ENCODE peak calls at places on chromosomes 4 and X, in four cellular contexts. H is vagina, W is IMR-90, B is lung. A is an unnamed sample. For H3K4me1, the result is how much of the 10 kb centered on the place peaks cover.

GRCh38 chr4:73891739-73892405 is 22.7 kb downstream of the CXCL1 start:
- DNase-seq in H (no peak), W (peak), B (no peak), A (no peak)

GRCh38 chrX:16436348-16437188 is 213.4 kb upstream of the S100G start:
- DNase-seq in H (no peak), W (peak), B (peak), A (peak)

GRCh38 chr4:850323-850945 is 24.5 kb upstream of the CPLX1 start:
- DNase-seq in H (no peak), W (no peak), B (no peak), A (no peak)

GRCh38 chr4:42412251-42412650 is 15.0 kb downstream of the SHISA3 start:
- DNase-seq in H (no peak), W (peak), B (no peak), A (no peak)

GRCh38 chr4:156193800-156194199 is 240.1 kb upstream of the CTSO start:
- DNase-seq in H (no peak), W (peak), B (no peak), A (no peak)

GRCh38 chr4:48258845-48259397 is 10.7 kb downstream of the TEC start:
- DNase-seq in H (no peak), W (no peak), B (no peak), A (no peak)

GRCh38 chr4:153619811-153620210 is 64.3 kb upstream of the TLR2 start:
- DNase-seq in H (no peak), W (no peak), B (no peak), A (no peak)

GRCh38 chr4:124121511-124121934 is 591.0 kb downstream of the ANKRD50 start:
- DNase-seq in H (no peak), W (peak), B (no peak), A (no peak)

GRCh38 chrX:63686878-63687714 is 97.9 kb downstream of the ARHGEF9 start:
- DNase-seq in H (no peak), W (peak), B (no peak), A (no peak)

GRCh38 chr4:162661913-162662312 is 498.1 kb upstream of the FSTL5 start:
- DNase-seq in H (no peak), W (no peak), B (no peak), A (no peak)

GRCh38 chr4:71593306-71593705 is 190.6 kb downstream of the GC start:
- DNase-seq in H (no peak), W (no peak), B (no peak), A (no peak)

GRCh38 chr4:111136438-111136837 is 513.6 kb upstream of the PITX2 start:
- DNase-seq in H (no peak), W (peak), B (no peak), A (no peak)

GRCh38 chr4:167578906-167579305 is 344.6 kb upstream of the SPOCK3 start:
- DNase-seq in H (no peak), W (no peak), B (no peak), A (no peak)

GRCh38 chr4:7389101-7389701 is 45.5 kb downstream of the PSAPL1 start:
- DNase-seq in H (no peak), W (no peak), B (no peak), A (no peak)

GRCh38 chr4:3302786-3303444 is 10.1 kb downstream of the RGS12 start:
- DNase-seq in H (no peak), W (no peak), B (no peak), A (no peak)

GRCh38 chr4:90159193-90159592 is 32.0 kb downstream of the CCSER1 start:
- DNase-seq in H (no peak), W (no peak), B (no peak), A (no peak)

GRCh38 chrX:81120936-81121351 is 80.8 kb downstream of the HMGN5 start:
- DNase-seq in H (no peak), W (peak), B (peak), A (peak)

GRCh38 chrX:153499258-153499657 is 4.5 kb downstream of the BGN start:
- DNase-seq in H (no peak), W (no peak), B (no peak), A (no peak)

GRCh38 chr4:151887151-151887815 is 126.5 kb upstream of the GATB start:
- DNase-seq in H (no peak), W (no peak), B (no peak), A (no peak)

GRCh38 chr4:151882072-151882803 is 121.4 kb upstream of the GATB start:
- DNase-seq in H (no peak), W (no peak), B (no peak), A (no peak)

GRCh38 chr4:151888367-151888866 is 127.6 kb upstream of the GATB start:
- DNase-seq in H (no peak), W (no peak), B (no peak), A (no peak)

GRCh38 chr4:151887816-151888180 is 127.0 kb upstream of the GATB start:
- DNase-seq in H (no peak), W (no peak), B (no peak), A (no peak)

DNA sequence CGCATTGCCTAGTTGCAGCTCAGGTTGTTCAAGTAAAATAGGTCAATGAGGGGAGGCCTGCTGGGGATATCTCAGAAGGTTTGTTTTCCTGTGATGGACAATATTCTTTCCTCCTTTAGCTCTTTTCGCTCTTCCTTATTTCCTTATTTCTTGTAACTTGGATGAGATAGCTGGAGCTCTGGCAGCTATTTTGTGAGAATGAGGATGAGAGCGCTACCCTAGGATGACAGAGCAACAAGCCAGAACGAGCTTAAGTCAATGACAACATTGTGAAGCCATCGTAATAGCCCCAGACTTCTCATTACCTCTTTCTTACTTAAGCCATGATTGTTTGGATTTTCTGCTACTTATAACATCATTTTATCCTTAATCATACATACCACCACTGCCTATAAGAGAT is 124.3 kb upstream of the GATB start:
- DNase-seq in H (no peak), W (no peak), B (no peak), A (no peak)
- H3K4me1 ChIP-seq in H (under half), W (under half), B (under half), A (under half)

GRCh38 chrX:41457618-41458192 is 10.6 kb downstream of the NYX start:
- DNase-seq in H (no peak), W (no peak), B (no peak), A (no peak)
- TF ChIP-seq CTCF in H (no peak), W (peak), B (no peak), A (peak)

DNA sequence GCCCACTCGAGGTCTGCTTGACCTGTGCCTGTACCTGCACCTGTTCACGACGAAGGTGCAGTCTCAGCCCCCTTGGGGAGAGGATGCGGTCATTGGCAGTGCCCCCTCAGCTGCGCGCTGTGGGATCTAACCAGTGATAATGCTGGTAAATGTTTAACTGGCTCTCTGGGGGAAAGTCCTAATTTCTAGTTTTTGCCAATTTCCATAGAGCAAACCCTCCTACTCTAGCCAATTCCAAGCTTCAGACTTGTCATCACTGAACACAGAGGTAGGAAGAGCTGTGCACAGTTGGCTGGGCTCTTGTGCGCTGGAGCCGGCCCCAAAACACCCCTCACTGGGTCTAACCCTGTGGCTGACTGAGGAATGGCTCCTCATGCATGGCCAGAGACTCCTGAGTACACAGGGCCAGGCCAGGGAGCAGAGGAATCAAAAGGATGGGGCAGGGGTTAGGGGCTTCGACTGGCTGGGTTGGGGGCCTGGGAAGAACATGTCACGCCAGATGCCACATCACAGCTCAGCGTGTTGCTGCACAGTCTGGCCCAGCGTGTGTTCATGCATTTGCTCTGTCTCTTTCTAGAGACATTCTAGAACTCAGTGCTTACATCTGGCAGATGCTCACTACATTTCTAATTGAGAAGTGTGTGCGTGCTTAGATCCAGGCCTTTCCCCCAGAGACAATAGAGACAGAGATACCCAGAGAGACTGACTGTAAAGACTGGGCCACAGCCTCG is 270.8 kb downstream of the BCOR start:
- DNase-seq in H (no peak), W (no peak), B (no peak), A (no peak)
- H3K4me3 ChIP-seq in H (no peak), W (no peak), B (no peak), A (no peak)

GRCh38 chr4:141995051-141995450 is 358.7 kb downstream of the IL15 start:
- DNase-seq in H (no peak), W (no peak), B (no peak), A (no peak)

GRCh38 chr4:142005519-142005918 is 369.1 kb downstream of the IL15 start:
- DNase-seq in H (no peak), W (no peak), B (no peak), A (no peak)

DNA sequence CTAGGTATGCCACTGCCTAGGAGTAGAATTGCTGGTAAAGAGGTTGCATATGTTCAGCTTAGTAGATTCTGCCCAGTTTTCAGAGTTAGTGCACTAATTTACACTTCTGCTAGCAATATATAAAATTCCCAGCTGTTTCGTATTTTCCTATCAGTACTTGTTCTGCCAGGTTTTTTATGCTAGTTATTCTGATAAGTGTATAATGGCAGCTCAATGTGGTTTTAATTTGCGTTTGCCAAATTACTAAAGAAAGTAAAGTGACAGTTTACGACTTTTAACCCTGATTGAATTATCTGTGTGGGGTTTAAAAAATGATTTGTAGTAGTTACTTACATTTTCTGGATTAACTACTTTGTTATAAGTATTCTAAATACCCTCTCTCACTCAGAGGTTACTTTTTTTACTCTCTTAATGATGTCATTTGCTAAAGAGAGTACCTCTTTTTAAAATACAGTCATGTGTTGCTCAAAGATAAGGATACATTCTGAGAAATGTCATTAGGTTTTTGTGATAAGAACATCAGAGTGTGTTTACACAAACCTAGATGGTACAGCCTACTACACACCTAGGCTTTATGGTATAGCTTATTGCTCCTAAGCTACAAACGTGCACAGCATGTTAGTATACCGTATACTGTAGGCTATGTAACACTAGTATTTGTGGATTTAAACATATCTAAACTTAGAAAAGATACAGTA is 363.2 kb downstream of the IL15 start:
- DNase-seq in H (no peak), W (no peak), B (no peak), A (no peak)
- H3K4me1 ChIP-seq in H (under half), W (under half), B (under half), A (under half)

GRCh38 chr4:126630171-126630570 is 1002.6 kb upstream of the INTU start:
- DNase-seq in H (no peak), W (no peak), B (no peak), A (no peak)

GRCh38 chr4:126628933-126629332 is 1003.8 kb upstream of the INTU start:
- DNase-seq in H (no peak), W (no peak), B (no peak), A (no peak)

GRCh38 chr4:126627255-126627654 is 1005.5 kb upstream of the INTU start:
- DNase-seq in H (no peak), W (peak), B (no peak), A (no peak)
- TF ChIP-seq CTCF in H (no peak), W (peak), B (no peak), A (peak)

GRCh38 chrX:78618987-78619386 is 40.1 kb downstream of the RTL3 start:
- DNase-seq in H (no peak), W (no peak), B (no peak), A (no peak)

GRCh38 chrX:78622834-78623233 is 36.3 kb downstream of the RTL3 start:
- DNase-seq in H (no peak), W (no peak), B (no peak), A (no peak)

GRCh38 chrX:78619829-78620228 is 39.3 kb downstream of the RTL3 start:
- DNase-seq in H (no peak), W (no peak), B (no peak), A (peak)

GRCh38 chrX:78625292-78625909 is 33.7 kb downstream of the RTL3 start:
- DNase-seq in H (no peak), W (no peak), B (no peak), A (no peak)

GRCh38 chrX:78624884-78625283 is 34.2 kb downstream of the RTL3 start:
- DNase-seq in H (no peak), W (no peak), B (no peak), A (no peak)
- H3K4me3 ChIP-seq in H (no peak), W (no peak), B (no peak), A (no peak)

DNA sequence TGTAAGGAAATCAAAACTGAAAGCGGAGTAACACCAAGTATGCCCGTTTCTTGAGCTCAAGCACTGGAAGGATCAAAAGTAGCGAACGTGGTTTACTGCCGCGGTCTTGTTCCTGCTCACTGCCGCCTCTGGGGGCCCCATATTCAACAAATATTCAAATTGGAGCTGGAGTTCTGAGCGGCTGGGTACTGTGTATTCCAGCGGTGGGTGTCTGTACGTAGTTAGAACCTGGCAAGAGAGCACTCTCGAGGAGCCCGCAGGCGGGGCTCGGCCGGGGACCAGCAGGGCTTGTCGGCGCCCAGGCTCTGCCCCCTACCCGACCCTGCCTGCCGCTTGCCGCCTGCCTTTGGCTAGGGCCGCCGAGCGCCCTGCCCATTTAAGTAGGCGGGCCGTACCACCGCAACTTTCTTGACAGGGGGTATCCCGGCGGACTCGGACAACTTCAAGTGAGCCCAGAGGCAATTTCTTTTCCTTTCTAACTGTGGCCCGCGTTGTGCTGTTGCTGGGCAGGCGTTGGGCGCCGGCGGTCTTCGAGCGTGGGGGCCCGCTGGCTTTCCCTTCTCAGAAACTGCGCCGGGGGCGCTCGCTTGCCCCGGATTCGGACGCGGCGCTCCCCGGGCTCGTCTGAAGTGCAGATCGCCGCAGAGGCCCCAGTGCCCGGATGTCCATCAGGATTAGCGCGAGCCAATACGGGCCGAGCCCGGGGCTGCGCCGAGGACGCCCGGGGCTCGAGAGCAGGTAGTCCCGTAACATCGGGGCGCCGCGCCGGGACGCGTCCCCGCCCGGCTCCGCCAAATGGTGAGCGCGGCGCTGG is 71.9 kb downstream of the AFF1 start:
- DNase-seq in H (no peak), W (peak), B (peak), A (peak)
- H3K4me1 ChIP-seq in H (half or more), W (under half), B (under half), A (half or more)

GRCh38 chrX:130393451-130394074 is 8.1 kb upstream of the GPR119 start:
- DNase-seq in H (no peak), W (peak), B (peak), A (no peak)
- TF ChIP-seq CTCF in H (peak), W (peak), B (peak), A (peak)

DNA sequence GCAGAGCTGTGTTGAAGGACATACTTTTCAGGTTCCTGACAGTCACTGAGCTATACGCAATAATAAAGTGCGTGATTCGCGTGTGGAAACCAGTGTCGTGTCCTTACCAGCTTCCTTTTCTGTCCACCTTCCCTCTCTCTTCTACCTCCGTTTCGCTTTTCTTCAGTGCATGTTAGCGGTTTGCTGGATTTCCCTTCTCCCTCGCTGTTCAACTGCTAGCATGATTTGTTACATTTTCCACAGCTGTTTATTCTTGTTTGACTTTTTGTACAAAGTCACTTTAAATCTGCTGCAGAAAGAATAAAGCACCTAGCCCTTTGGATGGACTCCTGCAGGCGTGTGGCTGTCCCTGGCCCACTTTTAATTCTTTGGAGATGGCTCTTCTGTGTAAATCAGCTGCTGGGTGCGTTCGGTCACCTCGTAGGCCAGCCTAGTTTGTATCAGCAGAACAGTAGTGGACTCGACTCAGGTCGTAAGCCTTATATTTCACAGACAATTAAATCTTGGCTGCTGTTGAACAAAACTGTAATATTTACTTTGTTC is 8.9 kb upstream of the HAND2 start:
- DNase-seq in H (no peak), W (no peak), B (no peak), A (no peak)
- H3K4me3 ChIP-seq in H (peak), W (no peak), B (no peak), A (peak)

A was measured in left ventricle myocardium inferior.